ENCODE peak calls at places on chromosomes 11 and 22, in six cellular contexts. K is K562, U is body of pancreas, E is heart left ventricle, F is IMR-90, V is GM12878. M is an unnamed sample.

GRCh38 chr11:125190549-125190948 is 26.0 kb downstream of the PKNOX2 start:
- ATAC-seq in K (no peak), U (no peak), E (no peak), F (no peak), V (no peak), M (no peak)

GRCh38 chr11:119639642-119640205 is 89.3 kb downstream of the NECTIN1 start:
- ATAC-seq in K (no peak), U (no peak), E (no peak), F (no peak), V (no peak), M (no peak)

GRCh38 chr11:133992121-133992520 is 35.4 kb upstream of the IGSF9B start:
- ATAC-seq in K (no peak), U (no peak), E (no peak), F (no peak), V (no peak), M (no peak)

GRCh38 chr11:27420722-27421572 is 51.6 kb downstream of the LGR4 start:
- ATAC-seq in K (peak), U (no peak), E (no peak), F (peak), V (no peak), M (no peak)

GRCh38 chr22:30047364-30047738 is 32.9 kb upstream of the HORMAD2 start:
- ATAC-seq in K (peak), U (no peak), E (no peak), F (peak), V (peak), M (no peak)

GRCh38 chr22:46347646-46348045 is 12.1 kb downstream of the TRMU start:
- ATAC-seq in K (no peak), U (no peak), E (no peak), F (no peak), V (no peak), M (no peak)

GRCh38 chr11:77800445-77800844 is 20.1 kb downstream of the RSF1 start:
- ATAC-seq in K (peak), U (no peak), E (no peak), F (no peak), V (no peak), M (no peak)

GRCh38 chr11:74320538-74320937 is 9.1 kb upstream of the P4HA3 start:
- ATAC-seq in K (no peak), U (no peak), E (no peak), F (no peak), V (no peak), M (no peak)

GRCh38 chr11:95165638-95166037 is 65.4 kb downstream of the SESN3 start:
- ATAC-seq in K (no peak), U (no peak), E (no peak), F (no peak), V (no peak), M (no peak)

GRCh38 chr11:86769219-86769618 is 31.1 kb upstream of the PRSS23 start:
- ATAC-seq in K (no peak), U (no peak), E (no peak), F (peak), V (no peak), M (no peak)

GRCh38 chr11:35343033-35343598 is 76.2 kb downstream of the SLC1A2 start:
- ATAC-seq in K (peak), U (no peak), E (no peak), F (no peak), V (peak), M (no peak)

GRCh38 chr11:1969036-1969435 is 21.9 kb downstream of the MRPL23 start:
- ATAC-seq in K (peak), U (peak), E (no peak), F (peak), V (no peak), M (peak)

GRCh38 chr11:85745626-85746025 is 59.6 kb upstream of the CCDC89 start:
- ATAC-seq in K (no peak), U (no peak), E (no peak), F (no peak), V (no peak), M (no peak)

GRCh38 chr11:64876226-64876750 is 2.1 kb downstream of the EHD1 start:
- ATAC-seq in K (no peak), U (no peak), E (no peak), F (no peak), V (no peak), M (no peak)

GRCh38 chr11:35927730-35928129 is 16.1 kb upstream of the LDLRAD3 start:
- ATAC-seq in K (no peak), U (peak), E (no peak), F (no peak), V (no peak), M (peak)

GRCh38 chr11:72787262-72788104 is 6.4 kb downstream of the STARD10 start:
- ATAC-seq in K (peak), U (peak), E (no peak), F (no peak), V (peak), M (no peak)

GRCh38 chr11:68763181-68763721 is 11.9 kb upstream of the TESMIN start:
- ATAC-seq in K (no peak), U (no peak), E (no peak), F (no peak), V (no peak), M (no peak)

GRCh38 chr11:7591992-7592391 is 78.2 kb downstream of the PPFIBP2 start:
- ATAC-seq in K (no peak), U (no peak), E (no peak), F (no peak), V (peak), M (no peak)

GRCh38 chr22:40414306-40414705 is 43.9 kb downstream of the SGSM3 start:
- ATAC-seq in K (no peak), U (no peak), E (no peak), F (no peak), V (peak), M (no peak)

GRCh38 chr11:131985769-131986393 is 615.5 kb downstream of the NTM start:
- ATAC-seq in K (no peak), U (no peak), E (no peak), F (peak), V (no peak), M (peak)

GRCh38 chr11:60781286-60782044 is 3.7 kb upstream of the MS4A10 start:
- ATAC-seq in K (no peak), U (no peak), E (no peak), F (no peak), V (peak), M (no peak)

GRCh38 chr11:74009675-74010305 is 905 bp upstream of the UCP3 start:
- ATAC-seq in K (peak), U (no peak), E (no peak), F (no peak), V (no peak), M (no peak)

GRCh38 chr11:59901306-59901705 is 22.7 kb downstream of the OOSP3 start:
- ATAC-seq in K (peak), U (no peak), E (no peak), F (no peak), V (no peak), M (no peak)

GRCh38 chr11:92702771-92703170 is 266.7 kb upstream of the MTNR1B start:
- ATAC-seq in K (no peak), U (no peak), E (no peak), F (peak), V (no peak), M (no peak)

GRCh38 chr22:30822216-30823014 is 127.7 kb downstream of the OSBP2 start:
- ATAC-seq in K (no peak), U (peak), E (no peak), F (peak), V (peak), M (no peak)

GRCh38 chr11:131858495-131858894 is 488.1 kb downstream of the NTM start:
- ATAC-seq in K (no peak), U (no peak), E (no peak), F (no peak), V (no peak), M (no peak)

GRCh38 chr11:6404341-6405038 is 14.2 kb downstream of the SMPD1 start:
- ATAC-seq in K (peak), U (peak), E (no peak), F (peak), V (no peak), M (no peak)

GRCh38 chr11:116502641-116503061 is 270.1 kb downstream of the BUD13 start:
- ATAC-seq in K (no peak), U (no peak), E (peak), F (no peak), V (no peak), M (no peak)

GRCh38 chr11:44884056-44884455 is 66.6 kb downstream of the TP53I11 start:
- ATAC-seq in K (no peak), U (no peak), E (no peak), F (no peak), V (no peak), M (no peak)

GRCh38 chr11:134120921-134121526 is 52.2 kb downstream of the JAM3 start:
- ATAC-seq in K (no peak), U (no peak), E (peak), F (peak), V (no peak), M (peak)

GRCh38 chr22:19959043-19959586 is 17.5 kb upstream of the TXNRD2 start:
- ATAC-seq in K (peak), U (peak), E (peak), F (peak), V (no peak), M (peak)

GRCh38 chr22:19961201-19961580 is 19.6 kb upstream of the TXNRD2 start:
- ATAC-seq in K (no peak), U (no peak), E (no peak), F (no peak), V (no peak), M (no peak)

GRCh38 chr22:19959587-19960490 is 18.2 kb upstream of the TXNRD2 start:
- ATAC-seq in K (peak), U (no peak), E (no peak), F (no peak), V (no peak), M (no peak)

GRCh38 chr22:19961868-19962245 is 20.2 kb upstream of the TXNRD2 start:
- ATAC-seq in K (no peak), U (no peak), E (no peak), F (no peak), V (no peak), M (no peak)

GRCh38 chr22:19960491-19961200 is 19.0 kb upstream of the TXNRD2 start:
- ATAC-seq in K (no peak), U (no peak), E (no peak), F (no peak), V (no peak), M (no peak)
- TF ChIP-seq POLR2A in K (peak), U (no peak), E (no peak), F (no peak), V (no peak), M (no peak)

DNA sequence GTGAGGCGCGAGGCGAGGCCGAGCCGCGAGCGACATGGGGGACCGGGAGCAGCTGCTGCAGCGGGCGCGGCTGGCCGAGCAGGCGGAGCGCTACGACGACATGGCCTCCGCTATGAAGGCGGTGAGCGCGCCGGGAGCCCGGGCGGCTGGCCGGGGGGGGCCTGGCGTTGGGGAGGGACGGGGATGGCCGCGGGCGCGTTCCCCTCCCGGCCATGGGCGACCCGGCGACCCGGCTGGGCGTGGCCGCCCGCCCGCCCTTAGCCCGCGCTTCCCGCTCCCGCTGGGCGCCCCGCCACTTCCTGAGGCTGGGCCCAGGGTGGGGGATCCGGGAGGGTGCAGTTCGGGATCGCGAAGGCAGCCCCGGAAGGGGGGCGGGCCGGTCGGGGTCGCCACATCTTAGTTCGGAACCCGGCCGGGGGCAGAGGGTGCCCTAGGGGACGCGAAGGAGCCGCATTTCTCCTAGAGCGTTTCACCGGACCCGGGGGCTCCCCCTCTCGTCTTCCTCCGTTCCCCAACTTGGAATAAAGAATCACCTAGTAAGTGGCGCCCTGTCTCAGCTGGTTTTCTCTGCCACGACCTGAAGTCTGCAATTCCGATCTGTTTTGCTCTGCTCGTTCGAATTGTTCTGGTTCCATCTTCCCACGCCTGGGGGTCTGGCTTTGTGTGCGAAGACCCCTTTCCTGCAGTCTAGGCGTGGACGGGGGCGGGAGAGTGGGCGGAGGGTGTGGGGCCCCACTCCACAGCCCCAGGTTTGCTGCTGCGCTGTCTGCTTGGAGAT is 554 bp downstream of the YWHAH start:
- ATAC-seq in K (peak), U (peak), E (no peak), F (peak), V (peak), M (peak)
- TF ChIP-seq POLR2A in K (no peak), U (peak), E (no peak), F (no peak), V (no peak), M (peak)

GRCh38 chr11:83068573-83068972 is 3.1 kb downstream of the RAB30 start:
- ATAC-seq in K (no peak), U (no peak), E (no peak), F (no peak), V (no peak), M (no peak)

GRCh38 chr11:83064011-83064410 is 7.7 kb downstream of the RAB30 start:
- ATAC-seq in K (no peak), U (no peak), E (no peak), F (no peak), V (no peak), M (no peak)

GRCh38 chr11:83061883-83062282 is 9.8 kb downstream of the RAB30 start:
- ATAC-seq in K (no peak), U (no peak), E (no peak), F (no peak), V (peak), M (no peak)

GRCh38 chr11:83060965-83061364 is 10.7 kb downstream of the RAB30 start:
- ATAC-seq in K (no peak), U (no peak), E (no peak), F (no peak), V (no peak), M (no peak)

DNA sequence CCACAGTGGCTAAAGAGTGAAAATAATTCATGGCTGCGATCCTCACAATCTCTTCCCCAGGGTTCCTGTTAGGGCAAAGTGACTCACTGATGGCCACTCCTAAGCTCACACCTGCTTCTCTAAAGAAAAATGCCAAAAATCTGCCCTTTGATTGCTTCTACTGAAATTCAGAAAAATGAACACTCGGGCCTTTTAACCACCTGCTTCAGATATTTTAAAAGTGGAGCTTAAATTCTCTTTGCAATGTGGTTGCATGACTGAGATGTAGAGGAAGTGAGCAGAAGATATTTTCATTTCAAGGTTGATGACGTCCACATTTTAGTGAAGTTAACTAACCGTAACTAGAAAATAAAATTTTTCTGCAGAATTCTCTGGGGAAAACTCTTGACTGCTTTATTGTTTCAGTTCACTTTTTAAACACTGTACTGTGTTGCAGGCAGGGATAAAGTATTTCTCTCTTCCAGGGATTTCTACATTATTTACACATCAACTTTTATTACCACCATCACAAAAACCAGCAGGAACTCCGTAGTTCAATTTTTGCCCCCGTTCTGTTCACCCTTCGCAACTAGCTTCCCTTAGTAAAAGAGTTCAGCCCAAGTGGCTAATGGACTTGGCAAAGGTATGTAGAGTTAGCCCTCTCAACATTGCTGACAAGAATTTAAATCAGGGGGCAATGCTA is 8.5 kb downstream of the RAB30 start:
- ATAC-seq in K (peak), U (peak), E (no peak), F (peak), V (peak), M (peak)
- TF ChIP-seq POLR2A in K (no peak), U (no peak), E (no peak), F (no peak), V (no peak), M (no peak)

GRCh38 chr22:23523746-23524145 is 56.3 kb downstream of the IGLL1 start:
- ATAC-seq in K (no peak), U (no peak), E (no peak), F (no peak), V (no peak), M (no peak)

GRCh38 chr22:23522642-23523251 is 57.3 kb downstream of the IGLL1 start:
- ATAC-seq in K (peak), U (no peak), E (peak), F (no peak), V (no peak), M (no peak)

GRCh38 chr22:23520875-23521441 is 59.1 kb downstream of the IGLL1 start:
- ATAC-seq in K (peak), U (no peak), E (no peak), F (peak), V (no peak), M (no peak)

GRCh38 chr22:23519442-23520177 is 60.5 kb downstream of the IGLL1 start:
- ATAC-seq in K (no peak), U (no peak), E (no peak), F (no peak), V (no peak), M (no peak)

GRCh38 chr22:23521442-23522113 is 58.5 kb downstream of the IGLL1 start:
- ATAC-seq in K (peak), U (peak), E (peak), F (peak), V (peak), M (peak)
- TF ChIP-seq POLR2A in K (peak), U (peak), E (peak), F (peak), V (no peak), M (peak)

DNA sequence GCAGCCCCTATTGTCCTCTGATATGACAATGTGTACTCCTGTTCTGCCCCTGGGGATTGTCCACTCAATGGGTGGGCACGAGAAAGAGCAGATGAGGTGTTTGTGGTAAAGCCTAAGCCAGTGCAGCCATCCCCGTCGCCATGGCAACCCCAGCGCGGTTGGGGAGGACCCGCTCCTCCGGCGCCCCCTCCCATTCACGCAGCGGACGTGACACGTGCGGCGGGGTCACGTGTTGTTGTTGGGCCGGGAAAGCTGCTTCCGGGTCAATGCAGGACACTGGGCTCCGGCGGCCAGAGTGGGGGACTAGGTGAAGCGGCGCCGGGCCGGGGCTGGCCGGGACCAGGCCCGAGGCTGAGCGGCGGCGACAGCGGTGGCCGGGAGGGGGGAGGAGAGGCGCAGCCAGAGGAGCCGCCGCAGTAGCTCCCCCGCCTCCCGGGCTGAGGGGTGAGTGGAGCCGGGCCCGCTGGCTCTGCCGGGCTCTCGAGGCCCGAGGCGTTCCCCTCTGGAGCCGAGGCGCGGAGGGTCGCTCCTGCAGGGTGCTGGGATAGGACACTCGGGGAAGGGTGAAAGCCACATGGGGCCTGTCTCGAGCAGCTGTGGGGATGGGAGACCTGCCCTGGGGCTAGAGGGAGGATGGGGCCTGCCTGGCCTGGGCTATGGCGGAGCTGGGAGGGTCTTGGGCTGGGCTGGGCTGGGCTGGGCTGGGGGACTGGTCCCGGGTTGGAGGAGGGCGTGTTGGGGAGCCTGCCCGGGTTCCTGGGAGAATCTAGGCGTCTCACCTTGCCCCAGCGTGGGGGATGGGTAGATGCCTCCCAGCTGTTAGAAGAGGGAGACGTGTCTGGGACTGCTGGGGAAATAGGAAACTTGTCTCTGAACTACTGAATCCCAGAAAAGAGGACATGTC is at the start of gene TBCEL:
- ATAC-seq in K (peak), U (peak), E (peak), F (peak), V (peak), M (peak)
- TF ChIP-seq POLR2A in K (peak), U (no peak), E (peak), F (peak), V (peak), M (peak)

DNA sequence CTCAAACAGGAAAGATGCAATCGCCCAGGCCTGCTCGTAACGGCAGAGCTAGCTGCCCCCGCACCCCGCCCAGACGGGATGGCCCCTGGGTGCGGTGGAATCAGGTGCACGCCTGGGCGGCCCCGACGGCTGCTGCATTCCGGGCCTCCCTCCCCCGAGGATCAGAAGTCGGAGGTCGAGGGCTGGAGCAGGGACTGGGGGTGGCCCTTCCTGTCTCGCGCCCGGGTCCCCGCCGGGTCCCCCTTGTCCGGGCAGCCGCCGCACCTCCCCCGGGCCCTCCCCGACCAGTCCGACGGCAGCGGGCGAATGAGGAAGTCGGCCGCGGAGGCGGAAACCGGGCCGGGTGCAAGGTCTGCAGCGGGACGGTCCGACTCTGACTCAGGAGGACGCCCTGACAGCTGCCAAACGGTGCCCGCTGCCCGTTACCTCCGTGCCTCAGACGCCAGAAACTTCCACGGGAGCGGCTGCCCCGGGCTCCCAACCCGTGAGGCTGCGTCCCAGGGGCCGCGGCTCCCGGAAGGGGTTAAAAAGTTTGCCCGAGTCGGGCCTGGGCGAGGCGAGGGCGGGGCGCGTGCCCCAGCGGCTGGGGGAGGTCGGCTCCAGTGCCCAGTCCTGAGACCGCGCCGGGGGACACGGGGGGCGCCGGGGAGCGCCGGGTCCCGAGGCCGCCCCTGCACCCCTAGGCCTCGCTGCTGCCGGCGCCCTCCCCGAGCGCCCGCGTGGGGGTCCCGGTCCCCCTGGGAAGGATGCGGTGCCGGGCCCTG is 685 bp downstream of the MYH9 start:
- ATAC-seq in K (peak), U (peak), E (no peak), F (peak), V (peak), M (no peak)
- TF ChIP-seq POLR2A in K (no peak), U (no peak), E (no peak), F (no peak), V (peak), M (peak)

M was measured in gastroesophageal sphincter.